ENCODE peak calls at places on chromosomes 7 and 10, in nine cellular contexts. M is CD8-positive, alpha-beta T cell; Q is SHP77; W is RPMI8226; O is posterior cingulate gyrus; A is NCI-H748 treated with DMSO at 0.1 percent for 48 hours; G is NCI-H2227 treated with DMSO at 0.1 percent for 48 hours; Z is COR-L47; K is activated T-cell treated with anti-CD3 and anti-CD28 coated beads, Interleukin-2, amount 50 U/mL, for 1 hour. C is an unnamed sample.

GRCh38 chr10:132309879-132310591 is 2.3 kb upstream of the STK32C start:
- DNase-seq in M (no peak), Q (no peak), W (no peak), O (peak), A (no peak), G (no peak), Z (no peak), K (no peak), C (no peak)

GRCh38 chr7:1693419-1693990 is 23.4 kb downstream of the ELFN1 start:
- DNase-seq in M (no peak), Q (peak), W (peak), O (peak), A (no peak), G (no peak), Z (peak), K (peak), C (peak)

GRCh38 chr10:113945075-113945686 is 90.7 kb downstream of the NHLRC2 start:
- DNase-seq in M (no peak), Q (no peak), W (no peak), O (no peak), A (no peak), G (no peak), Z (no peak), K (no peak), C (no peak)

GRCh38 chr10:131843881-131844284 is 56.9 kb upstream of the PPP2R2D start:
- DNase-seq in M (no peak), Q (no peak), W (no peak), O (no peak), A (no peak), G (no peak), Z (no peak), K (no peak), C (no peak)

GRCh38 chr7:98603010-98603777 is 13.9 kb upstream of the NPTX2 start:
- DNase-seq in M (no peak), Q (no peak), W (no peak), O (no peak), A (no peak), G (no peak), Z (no peak), K (no peak), C (no peak)

GRCh38 chr7:138907849-138908248 is 73.3 kb downstream of the KIAA1549 start:
- DNase-seq in M (no peak), Q (no peak), W (no peak), O (no peak), A (no peak), G (no peak), Z (no peak), K (no peak), C (no peak)

GRCh38 chr10:125584954-125585353 is 98.0 kb downstream of the TEX36 start:
- DNase-seq in M (no peak), Q (no peak), W (no peak), O (no peak), A (no peak), G (no peak), Z (no peak), K (no peak), C (no peak)

GRCh38 chr7:44415047-44415446 is 75.4 kb downstream of the NUDCD3 start:
- DNase-seq in M (no peak), Q (no peak), W (no peak), O (no peak), A (no peak), G (no peak), Z (no peak), K (no peak), C (no peak)

GRCh38 chr7:53811555-53812079 is 730.6 kb upstream of the VSTM2A start:
- DNase-seq in M (no peak), Q (peak), W (peak), O (no peak), A (no peak), G (peak), Z (no peak), K (no peak), C (peak)

GRCh38 chr7:36462551-36463137 is 73.0 kb downstream of the ANLN start:
- DNase-seq in M (no peak), Q (no peak), W (no peak), O (no peak), A (no peak), G (no peak), Z (no peak), K (no peak), C (no peak)

GRCh38 chr10:11861341-11861740 is 38.2 kb downstream of the PROSER2 start:
- DNase-seq in M (no peak), Q (no peak), W (no peak), O (no peak), A (no peak), G (no peak), Z (no peak), K (no peak), C (no peak)

C was measured in NCI-H2171.